ENCODE peak calls at places on chromosomes 4 and X, in ten cellular contexts. Z is lung; O is SW480; W is WERI-Rb-1; M is LoVo; S is WTC11; H is HCEC 1CT; K is fibroblast of lung; L is astrocyte of the spinal cord; U is activated T-helper 1 cell treated with anti-CD3 and anti-CD28 coated beads, Interleukin-12 subunit alpha, Interleukin-12 subunit beta, Interleukin-2, Interleukin-4 antibody, amounts not matched to agents 30 ng/mL and 10 ng/mL and 1 ng/mL, durations not matched to agents 14 hours and 24 hours and 36 hours. A is an unnamed sample.

GRCh38 chr4:4694296-4694772 is 152.5 kb upstream of the STX18 start:
- DNase-seq in Z (no peak), O (peak), W (peak), M (peak), S (peak), H (peak), K (peak), L (no peak), U (no peak), A (no peak)

GRCh38 chr4:26959654-26960047 is 99.0 kb downstream of the STIM2 start:
- DNase-seq in Z (no peak), O (no peak), W (no peak), M (no peak), S (no peak), H (no peak), K (no peak), L (no peak), U (no peak), A (no peak)

GRCh38 chrX:108134724-108135123 is 43.1 kb downstream of the ATG4A start:
- DNase-seq in Z (no peak), O (no peak), W (no peak), M (no peak), S (peak), H (no peak), K (no peak), L (no peak), U (no peak), A (no peak)

GRCh38 chrX:45385767-45386166 is 185.1 kb upstream of the DIPK2B start:
- DNase-seq in Z (no peak), O (no peak), W (no peak), M (no peak), S (no peak), H (peak), K (peak), L (peak), U (no peak), A (no peak)

GRCh38 chr4:167234388-167234881 is at the start of gene SPOCK3:
- DNase-seq in Z (peak), O (no peak), W (peak), M (no peak), S (peak), H (peak), K (peak), L (peak), U (no peak), A (peak)

GRCh38 chr4:126777649-126778048 is 855.1 kb upstream of the INTU start:
- DNase-seq in Z (no peak), O (no peak), W (no peak), M (no peak), S (no peak), H (peak), K (peak), L (peak), U (no peak), A (peak)

GRCh38 chrX:101659601-101660063 is at the start of gene ARMCX2:
- DNase-seq in Z (peak), O (no peak), W (peak), M (no peak), S (peak), H (peak), K (peak), L (peak), U (no peak), A (peak)

GRCh38 chr4:127843704-127844604 is 36.7 kb upstream of the PLK4 start:
- DNase-seq in Z (no peak), O (no peak), W (no peak), M (no peak), S (no peak), H (no peak), K (no peak), L (no peak), U (no peak), A (no peak)

GRCh38 chr4:134935320-134935719 is 733.7 kb upstream of the PABPC4L start:
- DNase-seq in Z (no peak), O (peak), W (peak), M (peak), S (peak), H (no peak), K (no peak), L (no peak), U (no peak), A (no peak)

GRCh38 chr4:60648774-60649173 is 551.4 kb upstream of the ADGRL3 start:
- DNase-seq in Z (no peak), O (no peak), W (no peak), M (no peak), S (no peak), H (no peak), K (no peak), L (no peak), U (no peak), A (no peak)

GRCh38 chr4:80407246-80407645 is 71.7 kb downstream of the CFAP299 start:
- DNase-seq in Z (no peak), O (no peak), W (no peak), M (no peak), S (no peak), H (peak), K (peak), L (peak), U (no peak), A (no peak)

GRCh38 chr4:23038626-23039245 is 346.0 kb downstream of the GBA3 start:
- DNase-seq in Z (no peak), O (no peak), W (no peak), M (no peak), S (no peak), H (no peak), K (no peak), L (no peak), U (no peak), A (no peak)

GRCh38 chrX:23803931-23804381 is 21.0 kb downstream of the SAT1 start:
- DNase-seq in Z (peak), O (no peak), W (no peak), M (peak), S (no peak), H (no peak), K (peak), L (peak), U (no peak), A (no peak)

GRCh38 chr4:123418486-123418931 is 21.9 kb downstream of the SPRY1 start:
- DNase-seq in Z (peak), O (peak), W (no peak), M (peak), S (peak), H (peak), K (peak), L (peak), U (no peak), A (peak)

GRCh38 chrX:154525606-154526490 is 9.8 kb upstream of the FAM3A start:
- DNase-seq in Z (no peak), O (no peak), W (no peak), M (no peak), S (no peak), H (no peak), K (no peak), L (no peak), U (no peak), A (no peak)

GRCh38 chr4:86269354-86269753 is 90.5 kb downstream of the MAPK10 start:
- DNase-seq in Z (no peak), O (no peak), W (no peak), M (no peak), S (no peak), H (no peak), K (peak), L (no peak), U (no peak), A (no peak)

GRCh38 chrX:108148524-108148923 is 56.9 kb downstream of the ATG4A start:
- DNase-seq in Z (no peak), O (no peak), W (no peak), M (no peak), S (no peak), H (no peak), K (no peak), L (no peak), U (no peak), A (no peak)

GRCh38 chr4:121696140-121696640 is 590 bp downstream of the ANXA5 start:
- DNase-seq in Z (peak), O (peak), W (peak), M (peak), S (peak), H (peak), K (peak), L (peak), U (peak), A (peak)

GRCh38 chr4:15457401-15458201 is 12.1 kb upstream of the CC2D2A start:
- DNase-seq in Z (no peak), O (peak), W (no peak), M (peak), S (no peak), H (peak), K (peak), L (peak), U (no peak), A (peak)

GRCh38 chr4:158169931-158170690 is 2.7 kb downstream of the GASK1B start:
- DNase-seq in Z (no peak), O (no peak), W (peak), M (no peak), S (no peak), H (peak), K (peak), L (peak), U (no peak), A (no peak)

GRCh38 chr4:13160906-13161305 is 323.2 kb downstream of the RAB28 start:
- DNase-seq in Z (no peak), O (no peak), W (no peak), M (no peak), S (no peak), H (no peak), K (peak), L (peak), U (no peak), A (no peak)

GRCh38 chrX:153513265-153513664 is 4.2 kb upstream of the ATP2B3 start:
- DNase-seq in Z (no peak), O (no peak), W (no peak), M (no peak), S (no peak), H (no peak), K (peak), L (no peak), U (no peak), A (no peak)

GRCh38 chrX:129659861-129660260 is 5.1 kb upstream of the APLN start:
- DNase-seq in Z (no peak), O (no peak), W (no peak), M (no peak), S (no peak), H (no peak), K (no peak), L (no peak), U (no peak), A (no peak)

GRCh38 chr4:4417886-4418285 is 31.0 kb downstream of the NSG1 start:
- DNase-seq in Z (no peak), O (no peak), W (no peak), M (no peak), S (no peak), H (no peak), K (no peak), L (no peak), U (no peak), A (no peak)

GRCh38 chr4:3145251-3145908 is 70.9 kb downstream of the HTT start:
- DNase-seq in Z (no peak), O (peak), W (no peak), M (no peak), S (no peak), H (no peak), K (peak), L (peak), U (no peak), A (no peak)

GRCh38 chr4:13162886-13163285 is 321.3 kb downstream of the RAB28 start:
- DNase-seq in Z (no peak), O (no peak), W (no peak), M (no peak), S (no peak), H (no peak), K (peak), L (peak), U (no peak), A (no peak)

GRCh38 chr4:120765271-120765985 is 157.1 kb downstream of the PRDM5 start:
- DNase-seq in Z (no peak), O (no peak), W (no peak), M (no peak), S (no peak), H (no peak), K (no peak), L (no peak), U (no peak), A (no peak)

GRCh38 chr4:76738081-76738931 is 159.6 kb downstream of the SOWAHB start:
- DNase-seq in Z (no peak), O (no peak), W (no peak), M (no peak), S (no peak), H (peak), K (peak), L (peak), U (no peak), A (peak)

GRCh38 chrX:253451-254297 is 27.5 kb upstream of the PLCXD1 start:
- DNase-seq in Z (no peak), O (no peak), W (no peak), M (no peak), S (no peak), H (no peak), K (no peak), L (no peak), U (no peak), A (no peak)

GRCh38 chr4:80011636-80012236 is 61.3 kb downstream of the ANTXR2 start:
- DNase-seq in Z (no peak), O (no peak), W (no peak), M (no peak), S (no peak), H (peak), K (peak), L (peak), U (no peak), A (peak)

GRCh38 chrX:42577936-42578335 is 200.0 kb downstream of the PPP1R2C start:
- DNase-seq in Z (no peak), O (no peak), W (no peak), M (peak), S (no peak), H (no peak), K (peak), L (peak), U (no peak), A (no peak)

GRCh38 chr4:1512738-1513660 is 106.8 kb upstream of the NKX1-1 start:
- DNase-seq in Z (no peak), O (peak), W (peak), M (peak), S (peak), H (no peak), K (peak), L (no peak), U (peak), A (no peak)

GRCh38 chr4:95638920-95639501 is 90.2 kb upstream of the UNC5C start:
- DNase-seq in Z (no peak), O (no peak), W (no peak), M (no peak), S (no peak), H (no peak), K (peak), L (no peak), U (no peak), A (no peak)

A was measured in amniotic stem cell.